ENCODE peak calls at places on chromosomes 1 and 21, in eight cellular contexts. X is upper lobe of right lung; Q is heart left ventricle; K is cardiac muscle cell; U is heart right ventricle; J is CD8-positive, alpha-beta T cell; H is astrocyte; O is HL-60. I is an unnamed sample.

GRCh38 chr1:105485207-105485606 is 1571.3 kb upstream of the PRMT6 start:
- DNase-seq in X (no peak), Q (no peak), K (no peak), U (no peak), J (no peak), H (peak), O (no peak), I (peak)

GRCh38 chr1:153711006-153711405 is 16.8 kb upstream of the INTS3 start:
- DNase-seq in X (no peak), Q (no peak), K (no peak), U (no peak), J (no peak), H (no peak), O (no peak), I (no peak)

GRCh38 chr21:38646213-38646837 is 148.0 kb upstream of the ERG start:
- DNase-seq in X (no peak), Q (no peak), K (no peak), U (no peak), J (no peak), H (peak), O (no peak), I (peak)

GRCh38 chr1:228459091-228459993 is 27.8 kb upstream of the RNF187 start:
- DNase-seq in X (peak), Q (peak), K (peak), U (peak), J (peak), H (peak), O (peak), I (peak)

GRCh38 chr1:192516776-192517297 is 58.7 kb upstream of the RGS1 start:
- DNase-seq in X (no peak), Q (no peak), K (no peak), U (no peak), J (peak), H (peak), O (peak), I (no peak)

GRCh38 chr1:50474859-50475809 is 51.9 kb upstream of the DMRTA2 start:
- DNase-seq in X (no peak), Q (no peak), K (no peak), U (no peak), J (no peak), H (no peak), O (no peak), I (peak)

GRCh38 chr1:194710671-194711070 is 1524.3 kb upstream of the B3GALT2 start:
- DNase-seq in X (no peak), Q (peak), K (no peak), U (no peak), J (no peak), H (no peak), O (no peak), I (no peak)

GRCh38 chr1:185813401-185813979 is 79.3 kb downstream of the HMCN1 start:
- DNase-seq in X (no peak), Q (no peak), K (peak), U (no peak), J (no peak), H (peak), O (peak), I (peak)

GRCh38 chr1:215166886-215167285 is 84.3 kb downstream of the KCNK2 start:
- DNase-seq in X (no peak), Q (no peak), K (no peak), U (no peak), J (no peak), H (peak), O (no peak), I (no peak)

GRCh38 chr1:185926562-185926961 is 192.4 kb downstream of the HMCN1 start:
- DNase-seq in X (no peak), Q (no peak), K (no peak), U (no peak), J (no peak), H (no peak), O (no peak), I (no peak)

GRCh38 chr1:2855206-2856075 is 53.9 kb upstream of the TTC34 start:
- DNase-seq in X (no peak), Q (no peak), K (no peak), U (no peak), J (no peak), H (no peak), O (no peak), I (no peak)

GRCh38 chr1:2238361-2239055 is 10.4 kb downstream of the SKI start:
- DNase-seq in X (no peak), Q (no peak), K (no peak), U (no peak), J (no peak), H (no peak), O (no peak), I (no peak)

GRCh38 chr21:35976481-35976880 is 83.8 kb downstream of the SETD4 start:
- DNase-seq in X (no peak), Q (no peak), K (no peak), U (no peak), J (no peak), H (no peak), O (no peak), I (no peak)

GRCh38 chr1:107496002-107496401 is 355.2 kb downstream of the NTNG1 start:
- DNase-seq in X (no peak), Q (no peak), K (no peak), U (no peak), J (no peak), H (no peak), O (no peak), I (no peak)

GRCh38 chr1:198018529-198018928 is 101.4 kb downstream of the LHX9 start:
- DNase-seq in X (no peak), Q (no peak), K (no peak), U (no peak), J (no peak), H (peak), O (no peak), I (peak)

GRCh38 chr21:44010429-44010828 is 1.7 kb upstream of the TRAPPC10 start:
- DNase-seq in X (no peak), Q (no peak), K (no peak), U (no peak), J (no peak), H (no peak), O (peak), I (no peak)

GRCh38 chr1:9628541-9629444 is 22.7 kb upstream of the PIK3CD start:
- DNase-seq in X (no peak), Q (no peak), K (no peak), U (no peak), J (peak), H (no peak), O (peak), I (no peak)

GRCh38 chr21:16304700-16305099 is 574.9 kb downstream of the USP25 start:
- DNase-seq in X (no peak), Q (no peak), K (no peak), U (no peak), J (no peak), H (no peak), O (no peak), I (no peak)

GRCh38 chr1:228837817-228838716 is 102.8 kb downstream of the RHOU start:
- DNase-seq in X (no peak), Q (peak), K (peak), U (no peak), J (peak), H (peak), O (peak), I (peak)

GRCh38 chr1:30840904-30841598 is 67.5 kb downstream of the SDC3 start:
- DNase-seq in X (peak), Q (peak), K (peak), U (peak), J (no peak), H (no peak), O (peak), I (no peak)

GRCh38 chr1:170471310-170471839 is 60.6 kb upstream of the GORAB start:
- DNase-seq in X (no peak), Q (no peak), K (no peak), U (no peak), J (no peak), H (peak), O (no peak), I (no peak)

GRCh38 chr1:28573564-28573963 is 18.5 kb upstream of the RAB42 start:
- DNase-seq in X (no peak), Q (no peak), K (no peak), U (no peak), J (no peak), H (no peak), O (no peak), I (no peak)

GRCh38 chr1:230284891-230285290 is 141.2 kb downstream of the PGBD5 start:
- DNase-seq in X (peak), Q (no peak), K (no peak), U (no peak), J (no peak), H (no peak), O (no peak), I (no peak)

GRCh38 chr1:119766374-119766794 is 2.3 kb downstream of the HMGCS2 start:
- DNase-seq in X (no peak), Q (no peak), K (no peak), U (no peak), J (no peak), H (no peak), O (no peak), I (no peak)

GRCh38 chr21:37551406-37552355 is 185.1 kb downstream of the DYRK1A start:
- DNase-seq in X (no peak), Q (no peak), K (no peak), U (no peak), J (no peak), H (no peak), O (no peak), I (no peak)

GRCh38 chr1:177927021-177927596 is 42.7 kb downstream of the SEC16B start:
- DNase-seq in X (no peak), Q (no peak), K (no peak), U (no peak), J (no peak), H (peak), O (no peak), I (peak)

GRCh38 chr1:28297826-28298225 is 31.0 kb upstream of the MED18 start:
- DNase-seq in X (no peak), Q (no peak), K (no peak), U (no peak), J (no peak), H (no peak), O (no peak), I (no peak)

GRCh38 chr1:23908453-23909341 is 4.5 kb downstream of the CNR2 start:
- DNase-seq in X (no peak), Q (no peak), K (no peak), U (no peak), J (peak), H (no peak), O (peak), I (no peak)

GRCh38 chr1:175005085-175005783 is 5.5 kb downstream of the CACYBP start:
- DNase-seq in X (no peak), Q (no peak), K (no peak), U (no peak), J (no peak), H (peak), O (no peak), I (no peak)

GRCh38 chr1:2611034-2611501 is 21.7 kb downstream of the MMEL1 start:
- DNase-seq in X (peak), Q (no peak), K (no peak), U (peak), J (no peak), H (no peak), O (no peak), I (peak)

GRCh38 chr21:18460979-18461378 is 57.4 kb upstream of the TMPRSS15 start:
- DNase-seq in X (no peak), Q (no peak), K (no peak), U (no peak), J (no peak), H (no peak), O (peak), I (no peak)

DNA sequence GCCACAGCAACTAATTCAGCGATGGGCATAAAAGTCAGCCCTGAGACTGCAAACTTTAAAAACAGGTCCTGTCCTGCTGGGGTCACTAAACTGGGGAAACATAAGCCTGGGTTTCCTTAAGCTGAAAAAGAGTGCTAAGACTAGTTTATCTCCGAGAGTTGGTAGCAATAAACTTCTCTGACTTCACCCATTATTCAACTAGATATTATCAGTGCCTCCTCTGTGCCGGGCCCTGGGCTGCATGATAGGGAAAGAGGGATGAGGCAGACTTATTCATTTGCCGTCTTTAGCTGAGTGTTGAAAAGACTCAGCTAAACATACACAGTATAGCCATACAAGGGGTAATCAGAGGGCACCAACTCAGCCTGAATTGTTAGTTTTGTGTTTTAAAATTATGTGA is 33.0 kb downstream of the AK2 start:
- DNase-seq in X (no peak), Q (no peak), K (no peak), U (no peak), J (no peak), H (no peak), O (no peak), I (no peak)
- H3K27ac ChIP-seq in X (no peak), Q (no peak), K (no peak), U (no peak), J (no peak), H (no peak), O (no peak), I (no peak)

DNA sequence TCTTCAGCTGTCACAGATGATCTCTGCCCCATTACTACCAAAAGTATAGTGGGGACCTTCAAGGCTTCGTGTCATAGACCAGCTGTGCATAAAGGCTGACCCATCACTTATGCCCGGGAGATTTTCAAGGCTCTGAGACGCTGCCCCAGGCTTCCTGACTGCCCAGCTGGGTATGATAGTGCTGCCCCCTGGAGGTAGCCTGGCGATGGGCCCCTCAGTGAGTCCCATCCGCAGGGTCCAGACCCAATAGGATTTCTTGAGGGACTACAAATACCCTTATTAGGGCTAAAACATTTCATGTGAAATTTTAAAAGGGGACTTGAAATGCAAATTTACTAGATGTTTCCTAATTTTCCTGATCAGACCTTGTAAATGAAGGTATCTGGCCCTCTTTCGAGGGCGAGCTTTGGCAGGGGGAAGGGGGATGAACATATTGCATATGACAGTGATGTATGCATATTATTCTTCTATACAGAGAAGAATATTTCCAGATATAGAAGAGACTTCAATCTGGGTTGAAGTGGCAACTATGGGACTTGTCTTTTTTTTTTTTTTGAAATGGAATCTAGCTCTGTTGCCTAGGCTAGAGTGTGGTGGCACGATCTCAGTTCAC is 11.7 kb upstream of the FCMR start:
- DNase-seq in X (peak), Q (peak), K (peak), U (peak), J (peak), H (no peak), O (peak), I (no peak)
- TF ChIP-seq CTCF in X (peak), Q (peak), K (peak), U (peak), J (peak), H (peak), O (peak), I (no peak)

DNA sequence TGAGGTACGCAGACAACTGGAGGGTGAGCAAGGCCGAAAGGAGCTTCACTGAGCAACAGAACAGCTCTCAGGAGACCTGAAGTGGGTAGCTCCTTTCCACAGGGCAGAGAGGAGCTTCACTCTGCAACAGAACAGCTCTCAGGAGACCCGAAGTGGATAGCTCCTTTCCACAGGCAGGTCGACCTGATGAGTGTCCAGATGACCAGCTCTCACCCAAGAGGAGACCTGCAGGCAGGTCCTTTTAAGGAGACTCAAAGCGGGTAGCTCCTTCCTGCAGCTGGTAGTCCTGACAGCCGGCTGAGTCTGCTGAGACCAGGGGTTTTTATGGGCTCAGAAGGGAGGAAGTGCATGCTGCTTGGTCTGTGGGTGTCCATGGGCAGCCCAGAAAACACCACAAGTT is 43.8 kb downstream of the ZBTB8OS start:
- DNase-seq in X (no peak), Q (no peak), K (peak), U (no peak), J (no peak), H (no peak), O (no peak), I (no peak)
- H3K27ac ChIP-seq in X (no peak), Q (no peak), K (peak), U (no peak), J (no peak), H (no peak), O (no peak), I (peak)

GRCh38 chr1:64269558-64269884 is 66.1 kb downstream of the UBE2U start:
- DNase-seq in X (no peak), Q (no peak), K (no peak), U (no peak), J (no peak), H (no peak), O (no peak), I (no peak)

GRCh38 chr1:64266941-64267340 is 63.5 kb downstream of the UBE2U start:
- DNase-seq in X (no peak), Q (no peak), K (no peak), U (no peak), J (no peak), H (no peak), O (no peak), I (no peak)

GRCh38 chr1:64263856-64264255 is 60.4 kb downstream of the UBE2U start:
- DNase-seq in X (no peak), Q (no peak), K (no peak), U (no peak), J (no peak), H (no peak), O (no peak), I (no peak)

GRCh38 chr1:64265141-64265540 is 61.7 kb downstream of the UBE2U start:
- DNase-seq in X (no peak), Q (no peak), K (no peak), U (no peak), J (no peak), H (no peak), O (no peak), I (no peak)

DNA sequence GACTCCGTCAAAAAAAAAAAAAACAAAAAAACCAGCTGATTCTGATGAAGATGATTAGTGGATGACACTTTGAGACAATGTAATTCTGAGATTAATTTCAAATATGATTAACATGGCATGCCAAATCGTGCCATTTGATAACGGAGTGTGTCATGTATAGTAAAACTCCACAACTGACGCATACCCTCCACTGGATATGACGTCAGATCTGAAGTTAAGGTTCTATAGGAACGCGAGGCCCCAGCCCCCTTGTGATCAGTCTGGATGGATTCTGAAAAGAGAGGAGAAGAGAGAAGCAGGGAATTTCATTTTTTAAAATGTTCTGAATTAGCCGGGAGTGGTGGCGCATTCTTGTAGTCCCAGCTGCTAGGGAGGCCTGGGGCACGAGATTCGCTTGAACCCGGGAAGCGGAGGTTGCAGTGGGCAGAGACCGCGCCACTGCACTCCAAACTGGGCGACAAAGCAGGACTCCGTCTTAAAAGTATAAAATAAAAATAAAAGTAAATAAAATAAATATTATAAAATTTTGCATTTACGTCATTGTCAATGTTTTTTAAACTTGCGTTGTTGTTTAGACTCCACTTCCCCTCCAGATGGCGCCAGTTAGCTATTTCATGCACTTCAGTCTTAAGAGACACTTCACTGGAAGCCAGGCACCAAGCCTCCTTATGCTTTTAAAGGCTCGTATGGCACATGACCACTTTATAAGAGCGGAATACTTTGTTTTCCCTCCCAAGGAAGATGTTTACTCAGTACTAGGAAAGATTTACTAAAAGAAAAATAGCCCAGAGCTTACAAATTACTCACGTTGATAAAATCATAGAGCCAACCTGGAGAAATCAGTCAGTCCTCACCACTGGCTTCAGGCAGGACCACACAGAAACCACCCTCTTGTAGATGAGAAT is 65.5 kb downstream of the UBE2U start:
- DNase-seq in X (no peak), Q (peak), K (peak), U (no peak), J (peak), H (peak), O (peak), I (peak)
- TF ChIP-seq CTCF in X (peak), Q (peak), K (peak), U (peak), J (peak), H (peak), O (peak), I (peak)

I was measured in RWPE1.